ENCODE peak calls at places on chromosomes 12 and 14, in seven cellular contexts. L is activated T-cell treated with anti-CD3 and anti-CD28 coated beads, Interleukin-2, amount 50 U/mL, for 1 hour; H is HuH-7.5; G is activated gamma-delta T cell; O is uterus; I is LoVo; W is Jurkat, Clone E6-1. D is an unnamed sample.
A peak's percentile ranks its signal among the peaks of the same experiment; 100 is the strongest.

GRCh38 chr14:102983496-102983895 is 61.0 kb downstream of the AMN start:
- DNase-seq in L (no peak), H (no peak), G (no peak), O (no peak), I (no peak), W (no peak), D (no peak)

GRCh38 chr12:64821116-64821630 is 3.3 kb upstream of the TBC1D30 start:
- DNase-seq in L (no peak), H (no peak), G (no peak), O (no peak), I (no peak), W (no peak), D (no peak)

GRCh38 chr12:124477109-124477915 is 90.1 kb downstream of the NCOR2 start:
- DNase-seq in L (no peak), H (no peak), G (no peak), O (no peak), I (no peak), W (peak; percentile 58), D (no peak)

GRCh38 chr12:44076892-44077291 is 241.0 kb downstream of the TMEM117 start:
- DNase-seq in L (no peak), H (no peak), G (no peak), O (no peak), I (no peak), W (no peak), D (no peak)

GRCh38 chr12:4286771-4287317 is 13.3 kb downstream of the CCND2 start:
- DNase-seq in L (no peak), H (no peak), G (no peak), O (no peak), I (no peak), W (no peak), D (no peak)

GRCh38 chr12:67151891-67152290 is 117.3 kb upstream of the CAND1 start:
- DNase-seq in L (no peak), H (no peak), G (no peak), O (no peak), I (no peak), W (no peak), D (no peak)

GRCh38 chr14:89673499-89674225 is 256.6 kb upstream of the FOXN3 start:
- DNase-seq in L (peak; percentile 20), H (no peak), G (no peak), O (no peak), I (no peak), W (peak; percentile 26), D (no peak)

GRCh38 chr12:106434521-106434920 is 77.0 kb downstream of the POLR3B start:
- DNase-seq in L (no peak), H (no peak), G (no peak), O (no peak), I (no peak), W (no peak), D (no peak)

GRCh38 chr14:100402631-100403030 is 79.5 kb downstream of the SLC25A47 start:
- DNase-seq in L (no peak), H (no peak), G (no peak), O (no peak), I (no peak), W (no peak), D (no peak)

D was measured in lung.